ENCODE peak calls at places on chromosomes 5 and 9, in nine cellular contexts. D is fibroblast of lung; G is GM23338; L is left ventricle myocardium inferior; I is effector memory CD4-positive, alpha-beta T cell; H is heart left ventricle; S is mammary epithelial cell; T is psoas muscle; Y is tibial artery. M is an unnamed sample. For H3K4me1, the result is how much of the 10 kb centered on the place peaks cover.

GRCh38 chr5:114062940-114063867 is 298.7 kb upstream of the KCNN2 start:
- DNase-seq in D (no peak), G (no peak), L (no peak), I (no peak), H (no peak), S (no peak), T (no peak), Y (no peak), M (no peak)

GRCh38 chr9:35385042-35385441 is 104.9 kb upstream of the RUSC2 start:
- DNase-seq in D (peak), G (peak), L (no peak), I (no peak), H (no peak), S (peak), T (no peak), Y (no peak), M (no peak)

GRCh38 chr9:100474082-100474949 is 1.4 kb downstream of the TMEFF1 start:
- DNase-seq in D (no peak), G (peak), L (no peak), I (no peak), H (peak), S (peak), T (no peak), Y (peak), M (peak)

GRCh38 chr9:137095664-137096517 is 9.1 kb downstream of the MAN1B1 start:
- DNase-seq in D (no peak), G (peak), L (no peak), I (peak), H (no peak), S (no peak), T (no peak), Y (no peak), M (no peak)

GRCh38 chr5:128279345-128279744 is 195.8 kb downstream of the SLC12A2 start:
- DNase-seq in D (no peak), G (no peak), L (no peak), I (no peak), H (no peak), S (no peak), T (no peak), Y (no peak), M (no peak)

GRCh38 chr5:109410389-109411174 is 808 bp upstream of the PJA2 start:
- DNase-seq in D (peak), G (peak), L (peak), I (peak), H (peak), S (peak), T (peak), Y (peak), M (peak)

GRCh38 chr5:57581772-57582171 is 99.2 kb upstream of the ACTBL2 start:
- DNase-seq in D (peak), G (no peak), L (no peak), I (no peak), H (no peak), S (no peak), T (no peak), Y (no peak), M (no peak)

GRCh38 chr9:134691695-134692572 is 50.3 kb downstream of the COL5A1 start:
- DNase-seq in D (no peak), G (no peak), L (no peak), I (no peak), H (no peak), S (no peak), T (no peak), Y (no peak), M (no peak)

GRCh38 chr9:95757026-95757425 is 118.5 kb upstream of the ERCC6L2 start:
- DNase-seq in D (peak), G (no peak), L (no peak), I (no peak), H (no peak), S (peak), T (no peak), Y (no peak), M (no peak)

GRCh38 chr5:84603557-84604185 is 219.0 kb upstream of the EDIL3 start:
- DNase-seq in D (peak), G (no peak), L (peak), I (no peak), H (peak), S (peak), T (peak), Y (peak), M (no peak)

GRCh38 chr5:43520615-43521014 is 5.7 kb upstream of the C5orf34 start:
- DNase-seq in D (no peak), G (no peak), L (no peak), I (no peak), H (no peak), S (no peak), T (no peak), Y (no peak), M (no peak)

GRCh38 chr5:8340739-8341344 is 471.9 kb downstream of the MTRR start:
- DNase-seq in D (peak), G (peak), L (no peak), I (no peak), H (no peak), S (peak), T (no peak), Y (no peak), M (no peak)

GRCh38 chr5:108507631-108508030 is 125.7 kb upstream of the FBXL17 start:
- DNase-seq in D (no peak), G (no peak), L (no peak), I (no peak), H (no peak), S (no peak), T (no peak), Y (no peak), M (no peak)

GRCh38 chr5:95281211-95281610 is 3.7 kb downstream of the MCTP1 start:
- DNase-seq in D (peak), G (peak), L (no peak), I (no peak), H (no peak), S (peak), T (no peak), Y (no peak), M (peak)

GRCh38 chr9:120654278-120654677 is 60.0 kb downstream of the MEGF9 start:
- DNase-seq in D (peak), G (no peak), L (no peak), I (no peak), H (no peak), S (peak), T (no peak), Y (no peak), M (no peak)

GRCh38 chr5:137750436-137750835 is 3.7 kb downstream of the HNRNPA0 start:
- DNase-seq in D (no peak), G (no peak), L (no peak), I (no peak), H (no peak), S (no peak), T (no peak), Y (no peak), M (no peak)

GRCh38 chr9:126938332-126938731 is 23.8 kb downstream of the RALGPS1 start:
- DNase-seq in D (no peak), G (no peak), L (no peak), I (no peak), H (no peak), S (no peak), T (no peak), Y (no peak), M (no peak)

GRCh38 chr5:137737349-137738256 is 1.7 kb upstream of the KLHL3 start:
- DNase-seq in D (peak), G (no peak), L (peak), I (peak), H (peak), S (no peak), T (no peak), Y (peak), M (peak)

GRCh38 chr9:133926165-133926856 is 65.8 kb downstream of the VAV2 start:
- DNase-seq in D (no peak), G (no peak), L (no peak), I (no peak), H (no peak), S (no peak), T (no peak), Y (no peak), M (no peak)

GRCh38 chr9:116323012-116323411 is 169.4 kb downstream of the PAPPA start:
- DNase-seq in D (no peak), G (no peak), L (no peak), I (no peak), H (no peak), S (no peak), T (no peak), Y (no peak), M (no peak)

GRCh38 chr5:98923961-98924360 is 4.8 kb downstream of the CHD1 start:
- DNase-seq in D (no peak), G (no peak), L (no peak), I (no peak), H (no peak), S (no peak), T (no peak), Y (no peak), M (no peak)

GRCh38 chr9:26813247-26813646 is 79.4 kb downstream of the CAAP1 start:
- DNase-seq in D (peak), G (no peak), L (no peak), I (no peak), H (no peak), S (no peak), T (no peak), Y (no peak), M (no peak)

GRCh38 chr9:28970241-28970654 is 1397.0 kb upstream of the C9orf72 start:
- DNase-seq in D (no peak), G (peak), L (no peak), I (no peak), H (no peak), S (no peak), T (no peak), Y (no peak), M (peak)

GRCh38 chr9:133120343-133121199 is 469 bp downstream of the RALGDS start:
- DNase-seq in D (no peak), G (peak), L (no peak), I (no peak), H (no peak), S (no peak), T (no peak), Y (no peak), M (peak)

GRCh38 chr5:171794470-171794869 is 8.9 kb downstream of the SMIM23 start:
- DNase-seq in D (no peak), G (no peak), L (no peak), I (no peak), H (no peak), S (no peak), T (no peak), Y (no peak), M (no peak)

GRCh38 chr9:88889386-88889785 is 101.9 kb upstream of the S1PR3 start:
- DNase-seq in D (peak), G (no peak), L (no peak), I (no peak), H (no peak), S (no peak), T (no peak), Y (no peak), M (no peak)

GRCh38 chr5:7396169-7397004 is 449 bp downstream of the ADCY2 start:
- DNase-seq in D (peak), G (peak), L (no peak), I (no peak), H (no peak), S (no peak), T (no peak), Y (no peak), M (peak)

GRCh38 chr9:18238752-18239151 is 235.2 kb upstream of the ADAMTSL1 start:
- DNase-seq in D (peak), G (no peak), L (no peak), I (no peak), H (no peak), S (peak), T (no peak), Y (no peak), M (no peak)

GRCh38 chr9:101443358-101443757 is 7.8 kb upstream of the ALDOB start:
- DNase-seq in D (no peak), G (no peak), L (peak), I (no peak), H (peak), S (no peak), T (no peak), Y (no peak), M (peak)

GRCh38 chr5:134000696-134001453 is 3.9 kb downstream of the VDAC1 start:
- DNase-seq in D (no peak), G (no peak), L (no peak), I (no peak), H (no peak), S (no peak), T (peak), Y (no peak), M (no peak)

GRCh38 chr5:57412680-57413079 is 69.9 kb downstream of the ACTBL2 start:
- DNase-seq in D (no peak), G (no peak), L (no peak), I (no peak), H (no peak), S (no peak), T (no peak), Y (no peak), M (no peak)

GRCh38 chr9:81032831-81033230 is 656.5 kb downstream of the TLE1 start:
- DNase-seq in D (peak), G (no peak), L (no peak), I (no peak), H (no peak), S (peak), T (no peak), Y (no peak), M (no peak)

GRCh38 chr9:120490888-120491595 is 88.9 kb downstream of the CDK5RAP2 start:
- DNase-seq in D (no peak), G (peak), L (no peak), I (no peak), H (no peak), S (no peak), T (no peak), Y (no peak), M (peak)

GRCh38 chr5:555058-555623 is 30.9 kb upstream of the SLC9A3 start:
- DNase-seq in D (no peak), G (no peak), L (no peak), I (no peak), H (no peak), S (no peak), T (no peak), Y (no peak), M (peak)

GRCh38 chr5:74064911-74065310 is 438.9 kb downstream of the ARHGEF28 start:
- DNase-seq in D (no peak), G (no peak), L (no peak), I (no peak), H (no peak), S (no peak), T (no peak), Y (no peak), M (no peak)

GRCh38 chr5:2752875-2753435 is 1.5 kb upstream of the IRX2 start:
- DNase-seq in D (no peak), G (peak), L (no peak), I (no peak), H (no peak), S (peak), T (no peak), Y (no peak), M (peak)

DNA sequence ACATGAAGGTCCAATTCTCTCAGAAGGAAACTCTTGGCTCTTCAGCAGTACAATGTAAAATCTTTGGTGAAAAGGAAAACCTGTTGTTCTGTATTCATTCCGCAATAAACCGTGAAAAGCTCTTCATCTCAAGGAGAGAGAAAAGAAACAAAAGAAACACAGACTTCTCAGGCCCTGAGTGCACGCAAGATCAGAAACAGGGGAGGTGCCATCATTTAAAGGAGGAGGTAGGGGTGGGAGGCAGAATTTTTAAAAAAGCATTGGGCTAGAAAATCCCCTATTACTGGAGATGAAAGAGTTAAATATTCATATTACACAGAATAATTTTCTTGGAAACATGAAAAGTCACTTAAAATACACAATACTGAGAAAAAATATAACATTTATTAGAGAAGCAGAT is 56.3 kb downstream of the USP20 start:
- DNase-seq in D (no peak), G (no peak), L (no peak), I (no peak), H (no peak), S (no peak), T (no peak), Y (no peak), M (no peak)
- H3K4me1 ChIP-seq in D (under half), G (under half), L (under half), I (half or more), H (under half), S (under half), T (under half), Y (under half), M (under half)

DNA sequence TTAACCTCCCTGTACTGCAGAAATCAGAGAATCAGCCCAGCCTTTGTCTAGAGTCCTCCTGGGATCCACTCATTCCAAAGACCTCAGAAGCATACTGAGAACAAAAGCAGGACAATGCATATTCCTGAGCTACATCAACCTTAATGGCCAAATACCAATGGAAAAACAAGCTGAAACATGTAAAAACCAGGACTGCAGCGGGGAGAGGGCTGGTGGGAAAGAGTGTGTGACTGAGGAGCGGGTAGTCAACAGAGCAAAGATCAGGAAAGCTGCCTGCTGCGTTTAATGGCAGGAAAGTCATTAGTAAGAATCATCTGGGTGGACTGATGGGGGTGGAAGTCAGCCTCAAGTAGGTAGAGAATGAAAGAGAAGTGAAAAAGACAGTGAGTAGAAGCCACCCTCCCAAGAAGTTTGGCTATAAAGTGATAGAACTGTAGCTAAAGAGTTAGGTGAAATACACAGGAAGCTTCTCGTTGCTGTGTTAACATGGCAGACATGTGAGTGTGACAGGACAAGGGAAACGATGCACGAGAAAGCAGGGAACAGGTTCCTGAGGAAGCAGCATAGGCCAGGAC is 88.1 kb downstream of the OTULIN start:
- DNase-seq in D (no peak), G (no peak), L (no peak), I (no peak), H (no peak), S (no peak), T (no peak), Y (no peak), M (no peak)
- H3K4me1 ChIP-seq in D (under half), G (under half), L (under half), I (under half), H (under half), S (under half), T (half or more), Y (under half), M (under half)

DNA sequence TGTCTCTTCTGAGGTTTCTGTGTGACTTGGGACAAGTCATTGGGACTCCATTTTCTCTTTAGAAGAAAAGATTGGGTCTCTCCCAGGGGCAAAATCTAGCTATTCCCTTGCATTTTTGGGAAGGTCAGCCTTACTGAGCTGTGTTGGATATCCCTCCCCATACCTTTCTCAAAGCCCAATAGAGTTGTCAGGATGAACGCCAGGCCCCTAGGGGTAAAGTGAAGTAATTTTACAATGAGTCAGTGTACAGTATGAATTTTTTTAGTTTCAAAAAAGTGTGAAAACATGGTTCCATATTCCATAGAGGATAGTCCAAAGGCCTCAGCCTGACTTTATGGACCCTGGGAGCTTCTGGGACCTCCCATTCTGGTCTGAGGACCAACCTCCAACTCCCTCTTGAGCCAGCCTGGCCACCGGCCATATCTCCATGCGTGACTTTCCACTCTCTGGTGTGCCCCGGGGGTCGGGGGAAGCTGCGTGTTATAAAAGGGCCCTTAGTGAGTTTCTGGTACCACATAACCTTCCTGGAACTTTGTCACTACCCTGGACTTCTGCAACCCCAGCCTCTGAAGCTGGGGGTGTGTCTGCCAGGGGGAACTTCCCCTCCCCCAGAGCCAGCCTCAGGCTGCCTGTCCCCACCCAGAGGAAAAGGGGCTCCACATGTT is 52.5 kb upstream of the SYNPO start:
- DNase-seq in D (peak), G (no peak), L (no peak), I (no peak), H (no peak), S (peak), T (no peak), Y (no peak), M (peak)
- H3K4me1 ChIP-seq in D (under half), G (under half), L (under half), I (under half), H (under half), S (under half), T (under half), Y (under half), M (under half)

DNA sequence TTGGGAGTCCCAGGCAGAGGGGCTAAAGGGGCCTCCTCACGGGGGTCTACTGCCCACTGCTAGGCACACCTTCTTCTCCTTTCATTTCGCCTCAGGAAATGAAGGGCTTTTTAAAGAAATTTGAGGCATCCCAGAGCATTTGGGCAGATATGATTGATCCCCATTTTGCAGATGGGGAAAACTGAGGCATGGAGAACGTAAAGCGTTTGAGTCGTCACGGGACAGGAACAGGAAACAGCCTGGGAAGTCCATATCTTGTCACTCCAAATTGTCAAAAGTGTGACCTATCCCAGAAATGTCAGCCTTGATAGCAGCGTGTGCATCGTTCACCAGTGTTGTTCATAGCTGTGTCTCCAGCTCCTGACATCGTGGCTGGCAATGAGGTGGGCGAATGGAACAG is 98.2 kb downstream of the DAB2IP start:
- DNase-seq in D (no peak), G (no peak), L (no peak), I (no peak), H (no peak), S (no peak), T (no peak), Y (no peak), M (no peak)
- H3K4me1 ChIP-seq in D (under half), G (under half), L (half or more), I (under half), H (half or more), S (half or more), T (half or more), Y (half or more), M (under half)

GRCh38 chr5:72855821-72856220 is 39.4 kb downstream of the TNPO1 start:
- DNase-seq in D (no peak), G (no peak), L (no peak), I (no peak), H (no peak), S (no peak), T (no peak), Y (no peak), M (no peak)

GRCh38 chr5:72857396-72857795 is 40.9 kb downstream of the TNPO1 start:
- DNase-seq in D (no peak), G (no peak), L (no peak), I (no peak), H (no peak), S (no peak), T (no peak), Y (no peak), M (no peak)

GRCh38 chr5:72850113-72850512 is 33.7 kb downstream of the TNPO1 start:
- DNase-seq in D (no peak), G (no peak), L (no peak), I (no peak), H (no peak), S (no peak), T (no peak), Y (no peak), M (no peak)

GRCh38 chr5:72852356-72852755 is 35.9 kb downstream of the TNPO1 start:
- DNase-seq in D (no peak), G (no peak), L (no peak), I (no peak), H (no peak), S (no peak), T (no peak), Y (no peak), M (no peak)

DNA sequence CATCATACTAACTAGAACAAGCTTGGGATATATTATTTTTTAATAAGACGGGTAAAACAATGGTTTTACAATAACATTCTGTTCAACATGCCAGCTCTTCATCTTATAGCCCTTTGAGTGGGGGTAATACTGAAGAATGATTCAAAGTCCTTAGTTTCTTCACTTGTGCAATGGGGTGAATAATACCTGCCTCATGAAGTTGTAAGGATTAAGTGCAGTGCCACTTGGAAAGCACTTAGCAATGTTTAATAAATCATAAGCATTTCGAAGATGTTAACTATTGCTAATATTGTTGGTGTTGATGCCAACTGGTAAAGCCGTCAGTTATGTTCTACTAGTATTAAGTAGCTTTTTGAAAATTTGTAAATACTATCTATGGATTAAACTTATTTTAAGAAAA is 38.0 kb downstream of the TNPO1 start:
- DNase-seq in D (no peak), G (no peak), L (no peak), I (no peak), H (no peak), S (peak), T (no peak), Y (no peak), M (no peak)
- H3K4me1 ChIP-seq in D (under half), G (under half), L (half or more), I (under half), H (under half), S (under half), T (half or more), Y (half or more), M (under half)

M was measured in endodermal cell.